ENCODE peak calls at places on chromosomes 12 and 14, in nine cellular contexts. T is colonic mucosa, Z is AG04449, I is PC-9, H is spleen, D is AG04450, N is uterus, C is Panc1, E is foreskin fibroblast. M is an unnamed sample.

GRCh38 chr12:91965781-91966180 is 179.9 kb downstream of the BTG1 start:
- DNase-seq in Z (no peak), T (no peak), I (no peak), D (no peak), H (no peak), C (no peak), N (no peak), E (no peak), M (no peak)

GRCh38 chr14:74867673-74868072 is 8.3 kb downstream of the PROX2 start:
- DNase-seq in H (no peak), E (peak; percentile 53), D (no peak), N (no peak), T (no peak), I (no peak), C (no peak), Z (no peak), M (no peak)

GRCh38 chr12:125283521-125283920 is 218.3 kb downstream of the AACS start:
- DNase-seq in E (no peak), T (no peak), N (no peak), I (no peak), D (no peak), C (no peak), Z (no peak), H (no peak), M (no peak)

GRCh38 chr12:64088431-64089349 is 133.4 kb downstream of the KICS2 start:
- DNase-seq in I (peak; percentile 94), E (peak; percentile 95), Z (peak; percentile 70), N (peak; percentile 49), C (peak; percentile 92), H (no peak), D (peak; percentile 87), T (peak; percentile 81), M (peak; percentile 91)

GRCh38 chr12:79344855-79345840 is 345.6 kb downstream of the PAWR start:
- DNase-seq in D (no peak), C (peak; percentile 35), E (no peak), H (no peak), I (no peak), N (no peak), T (peak; percentile 28), Z (no peak), M (peak; percentile 7)

GRCh38 chr12:48142818-48143674 is 14.3 kb downstream of the ASB8 start:
- DNase-seq in N (no peak), Z (no peak), T (no peak), H (no peak), C (no peak), I (no peak), D (no peak), E (no peak), M (no peak)

GRCh38 chr14:88904864-88905263 is 80.4 kb downstream of the TTC8 start:
- DNase-seq in H (no peak), C (no peak), N (no peak), Z (no peak), E (no peak), T (no peak), D (no peak), I (no peak), M (peak; percentile 9)

GRCh38 chr14:43042408-43042807 is 1435.7 kb downstream of the LRFN5 start:
- DNase-seq in H (no peak), I (no peak), C (no peak), D (no peak), T (no peak), Z (no peak), E (no peak), N (no peak), M (no peak)

GRCh38 chr12:22624908-22625646 is at the start of gene ETNK1:
- DNase-seq in T (peak; percentile 96), D (peak; percentile 70), C (no peak), E (peak; percentile 92), N (peak; percentile 96), I (peak; percentile 81), Z (peak; percentile 41), H (peak; percentile 98), M (peak; percentile 68)

GRCh38 chr12:111582133-111582747 is 16.9 kb downstream of the ATXN2 start:
- DNase-seq in N (no peak), I (no peak), E (no peak), C (no peak), H (no peak), Z (no peak), T (no peak), D (no peak), M (no peak)

GRCh38 chr12:111580119-111580425 is 19.0 kb downstream of the ATXN2 start:
- DNase-seq in C (no peak), Z (no peak), T (no peak), E (no peak), I (no peak), H (no peak), D (no peak), N (no peak), M (no peak)

GRCh38 chr12:111578971-111579340 is 20.2 kb downstream of the ATXN2 start:
- DNase-seq in D (no peak), T (no peak), C (no peak), H (no peak), E (no peak), N (no peak), Z (no peak), I (no peak), M (no peak)

GRCh38 chr12:111581434-111582132 is 17.5 kb downstream of the ATXN2 start:
- DNase-seq in N (no peak), C (no peak), D (no peak), E (no peak), H (no peak), T (no peak), Z (no peak), I (no peak), M (no peak)

GRCh38 chr12:111580737-111581136 is 18.4 kb downstream of the ATXN2 start:
- DNase-seq in D (no peak), E (no peak), C (no peak), N (no peak), Z (no peak), I (no peak), H (no peak), T (no peak), M (no peak)
- H3K4me3 ChIP-seq in D (no peak overlapping the region), E (no peak overlapping the region), C (no peak overlapping the region), N (no peak overlapping the region), Z (no peak overlapping the region), I (no peak overlapping the region), H (no peak overlapping the region), T (no peak overlapping the region), M (no peak overlapping the region)

DNA sequence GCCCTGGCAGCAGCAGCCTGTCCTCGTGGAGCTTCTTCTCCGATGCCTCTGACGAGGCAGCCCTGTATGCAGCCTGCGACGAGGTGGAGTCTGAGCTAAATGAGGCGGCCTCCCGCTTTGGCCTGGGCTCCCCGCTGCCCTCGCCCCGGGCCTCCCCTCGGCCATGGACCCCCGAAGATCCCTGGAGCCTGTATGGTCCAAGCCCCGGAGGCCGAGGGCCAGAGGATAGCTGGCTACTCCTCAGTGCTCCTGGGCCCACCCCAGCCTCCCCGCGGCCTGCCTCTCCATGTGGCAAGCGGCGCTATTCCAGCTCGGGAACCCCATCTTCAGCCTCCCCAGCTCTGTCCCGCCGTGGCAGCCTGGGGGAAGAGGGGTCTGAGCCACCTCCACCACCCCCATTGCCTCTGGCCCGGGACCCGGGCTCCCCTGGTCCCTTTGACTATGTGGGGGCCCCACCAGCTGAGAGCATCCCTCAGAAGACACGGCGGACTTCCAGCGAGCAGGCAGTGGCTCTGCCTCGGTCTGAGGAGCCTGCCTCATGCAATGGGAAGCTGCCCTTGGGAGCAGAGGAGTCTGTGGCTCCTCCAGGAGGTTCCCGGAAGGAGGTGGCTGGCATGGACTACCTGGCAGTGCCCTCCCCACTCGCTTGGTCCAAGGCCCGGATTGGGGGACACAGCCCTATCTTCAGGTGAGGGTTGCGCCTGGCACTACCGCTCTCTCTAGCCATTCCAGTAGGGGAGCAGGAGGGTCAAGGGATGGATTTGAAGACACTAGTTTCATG is 2.1 kb downstream of the NFATC4 start:
- DNase-seq in Z (no peak), D (no peak), T (no peak), I (no peak), N (no peak), C (no peak), E (no peak), H (no peak), M (no peak)
- H3K4me3 ChIP-seq in Z (peak overlapping the region; percentile 88), D (no peak overlapping the region), T (no peak overlapping the region), I (no peak overlapping the region), N (no peak overlapping the region), C (no peak overlapping the region), E (peak overlapping the region; percentile 99), H (no peak overlapping the region), M (no peak overlapping the region)

DNA sequence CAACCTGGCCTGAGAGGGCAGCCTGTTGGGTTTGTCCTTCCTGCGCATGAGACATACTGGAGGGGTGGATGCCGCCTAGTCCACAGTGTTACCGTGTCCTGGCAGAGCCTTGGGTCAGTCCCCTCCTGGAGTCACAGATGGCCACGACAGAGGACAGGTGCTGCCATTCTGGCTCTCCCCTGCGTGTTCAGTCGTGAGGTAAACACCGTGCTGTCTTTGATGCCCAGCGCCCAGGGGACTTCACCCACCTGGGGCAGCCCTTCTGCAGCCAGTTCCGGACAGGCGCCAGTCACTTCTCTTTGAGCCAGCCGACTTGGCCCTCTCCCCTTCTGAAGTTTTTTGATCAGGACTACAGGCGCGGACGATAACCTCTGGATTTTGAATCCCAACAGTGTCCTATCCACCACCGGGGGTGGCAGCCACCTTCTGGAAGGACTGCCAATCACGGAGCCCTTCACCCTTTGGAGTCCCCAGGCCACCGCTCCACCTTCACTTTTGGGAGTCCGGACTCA is 933.0 kb downstream of the DIO2 start:
- DNase-seq in E (no peak), Z (no peak), I (no peak), H (no peak), N (no peak), D (no peak), T (peak; percentile 19), C (no peak), M (no peak)
- H3K4me3 ChIP-seq in E (peak overlapping the region; percentile 67), Z (peak overlapping the region; percentile 77), I (no peak overlapping the region), H (peak overlapping the region; percentile 64), N (peak overlapping the region; percentile 52), D (peak overlapping the region; percentile 69), T (peak overlapping the region; percentile 42), C (peak overlapping the region; percentile 24), M (peak overlapping the region; percentile 47)

GRCh38 chr12:14156606-14157005 is 175.2 kb upstream of the GRIN2B start:
- DNase-seq in C (no peak), N (no peak), T (no peak), E (no peak), D (no peak), Z (no peak), H (no peak), I (no peak), M (no peak)
- H3K4me3 ChIP-seq in C (no peak overlapping the region), N (no peak overlapping the region), T (no peak overlapping the region), E (no peak overlapping the region), D (no peak overlapping the region), Z (no peak overlapping the region), H (no peak overlapping the region), I (no peak overlapping the region), M (no peak overlapping the region)

GRCh38 chr14:102020058-102020971 is 55.9 kb downstream of the DYNC1H1 start:
- DNase-seq in D (peak; percentile 67), C (no peak), N (no peak), T (no peak), Z (peak; percentile 71), I (peak; percentile 99), E (peak; percentile 26), H (no peak), M (peak; percentile 79)
- H3K4me3 ChIP-seq in D (no peak overlapping the region), C (no peak overlapping the region), N (no peak overlapping the region), T (no peak overlapping the region), Z (no peak overlapping the region), I (no peak overlapping the region), E (no peak overlapping the region), H (no peak overlapping the region), M (no peak overlapping the region)

M was measured in kidney epithelial cell.